ENCODE peak calls at places on chromosome 22, in eight cellular contexts. T, J, L, E, D, Z, X and G are unnamed samples.

GRCh38 chr22:18013436-18013835 is 10.9 kb downstream of the MICAL3 start:
- DNase-seq in X (no peak), Z (no peak), L (no peak), E (no peak), T (no peak), D (no peak), J (no peak), G (no peak)

GRCh38 chr22:28009272-28009827 is 90.3 kb upstream of the PITPNB start:
- DNase-seq in X (peak), T (peak), E (peak), D (peak), J (peak), L (peak), Z (peak), G (peak)

GRCh38 chr22:37545703-37546435 is 14.4 kb upstream of the CDC42EP1 start:
- DNase-seq in J (peak), Z (peak), E (peak), T (peak), X (peak), L (peak), D (peak), G (no peak)

GRCh38 chr22:36081023-36081431 is 52.4 kb upstream of the RBFOX2 start:
- DNase-seq in L (peak), T (no peak), J (peak), D (no peak), X (no peak), E (no peak), Z (no peak), G (no peak)

GRCh38 chr22:19820880-19821522 is 33.7 kb downstream of the GNB1L start:
- DNase-seq in L (peak), X (peak), D (no peak), T (no peak), E (no peak), Z (no peak), J (no peak), G (peak)

GRCh38 chr22:35839811-35840739 is 122.4 kb downstream of the APOL5 start:
- DNase-seq in D (peak), E (peak), T (peak), J (peak), X (peak), Z (peak), L (peak), G (no peak)

GRCh38 chr22:47043835-47044721 is 281.6 kb downstream of the TBC1D22A start:
- DNase-seq in D (peak), T (no peak), X (no peak), E (peak), J (no peak), Z (peak), L (peak), G (no peak)

GRCh38 chr22:28977481-28977971 is 84.1 kb downstream of the C22orf31 start:
- DNase-seq in X (no peak), L (no peak), D (no peak), Z (no peak), J (no peak), T (peak), E (no peak), G (no peak)

GRCh38 chr22:33076368-33076767 is 18.2 kb upstream of the SYN3 start:
- DNase-seq in E (no peak), D (no peak), L (no peak), J (no peak), Z (no peak), X (no peak), T (no peak), G (no peak)

GRCh38 chr22:24582111-24582814 is 10.6 kb downstream of the LRRC75B start:
- DNase-seq in Z (no peak), D (no peak), T (no peak), L (peak), E (no peak), J (no peak), X (no peak), G (no peak)

GRCh38 chr22:17637490-17638181 is 921 bp upstream of the BCL2L13 start:
- DNase-seq in E (no peak), L (no peak), X (no peak), T (no peak), Z (no peak), D (no peak), J (no peak), G (no peak)

GRCh38 chr22:22866381-22867111 is 21.1 kb upstream of the IGLL5 start:
- DNase-seq in E (no peak), J (no peak), D (no peak), L (no peak), Z (no peak), T (no peak), X (no peak), G (no peak)

GRCh38 chr22:19717691-19718254 is 3.5 kb downstream of the SEPTIN5 start:
- DNase-seq in Z (peak), E (peak), D (peak), X (peak), T (peak), J (peak), L (peak), G (peak)

GRCh38 chr22:32237021-32237420 is 18.1 kb downstream of the SLC5A4 start:
- DNase-seq in X (no peak), E (no peak), T (no peak), D (no peak), J (no peak), Z (no peak), L (no peak), G (no peak)

GRCh38 chr22:20013382-20013871 is 3.2 kb downstream of the ARVCF start:
- DNase-seq in D (peak), X (peak), Z (peak), L (peak), E (peak), J (no peak), T (peak), G (peak)

GRCh38 chr22:42817556-42817955 is 39.5 kb downstream of the ARFGAP3 start:
- DNase-seq in X (no peak), J (no peak), D (no peak), Z (no peak), L (no peak), T (no peak), E (no peak), G (no peak)

GRCh38 chr22:42816339-42816738 is 40.7 kb downstream of the ARFGAP3 start:
- DNase-seq in T (no peak), D (no peak), X (no peak), J (no peak), Z (no peak), E (no peak), L (no peak), G (no peak)

GRCh38 chr22:42821386-42821785 is 35.7 kb downstream of the ARFGAP3 start:
- DNase-seq in X (no peak), Z (no peak), L (no peak), D (no peak), E (no peak), T (no peak), J (no peak), G (no peak)

GRCh38 chr22:42819412-42820069 is 37.5 kb downstream of the ARFGAP3 start:
- DNase-seq in D (no peak), Z (no peak), X (no peak), J (no peak), T (no peak), E (no peak), L (no peak), G (no peak)

DNA sequence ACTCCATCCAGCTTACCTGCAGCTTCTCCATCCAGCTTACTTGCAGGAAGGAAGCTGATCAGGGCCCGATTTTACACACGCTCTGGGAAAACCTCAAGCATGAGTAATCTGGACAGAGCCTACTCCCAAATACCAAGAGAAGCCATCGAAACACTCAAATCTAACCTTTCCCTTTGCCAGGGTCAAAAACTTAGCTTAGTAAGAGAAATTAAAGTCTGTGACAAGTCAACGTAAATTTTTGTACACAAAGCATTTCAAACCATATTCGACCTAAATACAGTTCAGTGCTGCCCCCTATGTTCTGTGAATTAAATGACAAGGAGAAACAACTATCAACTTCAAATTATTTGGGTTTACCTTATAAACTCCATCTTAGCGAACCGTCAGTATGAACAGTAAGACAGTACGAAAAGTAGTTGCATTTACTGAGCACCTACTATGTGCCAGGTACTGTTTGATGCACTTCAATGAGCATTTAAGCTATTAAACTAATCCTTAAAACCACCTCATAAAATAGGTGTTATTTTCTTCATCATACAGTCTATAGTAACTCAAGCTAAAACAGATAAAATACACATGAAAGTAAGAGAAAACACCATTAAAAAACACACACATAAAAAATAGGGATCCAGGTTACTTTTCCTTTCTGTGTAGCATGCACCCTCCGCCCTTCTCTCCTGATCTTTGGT is 36.9 kb downstream of the ARFGAP3 start:
- DNase-seq in Z (no peak), X (no peak), J (no peak), D (peak), T (no peak), E (no peak), L (no peak), G (no peak)
- TF ChIP-seq CTCF in Z (peak), X (peak), J (no peak), D (no peak), T (peak), E (peak), L (no peak), G (no peak)

GRCh38 chr22:50516891-50517290 is 8.5 kb downstream of the SCO2 start:
- DNase-seq in J (no peak), L (no peak), D (no peak), Z (no peak), T (no peak), E (no peak), X (no peak), G (no peak)
- TF ChIP-seq CTCF in J (no peak), L (no peak), D (no peak), Z (no peak), T (no peak), E (no peak), X (no peak), G (no peak)

DNA sequence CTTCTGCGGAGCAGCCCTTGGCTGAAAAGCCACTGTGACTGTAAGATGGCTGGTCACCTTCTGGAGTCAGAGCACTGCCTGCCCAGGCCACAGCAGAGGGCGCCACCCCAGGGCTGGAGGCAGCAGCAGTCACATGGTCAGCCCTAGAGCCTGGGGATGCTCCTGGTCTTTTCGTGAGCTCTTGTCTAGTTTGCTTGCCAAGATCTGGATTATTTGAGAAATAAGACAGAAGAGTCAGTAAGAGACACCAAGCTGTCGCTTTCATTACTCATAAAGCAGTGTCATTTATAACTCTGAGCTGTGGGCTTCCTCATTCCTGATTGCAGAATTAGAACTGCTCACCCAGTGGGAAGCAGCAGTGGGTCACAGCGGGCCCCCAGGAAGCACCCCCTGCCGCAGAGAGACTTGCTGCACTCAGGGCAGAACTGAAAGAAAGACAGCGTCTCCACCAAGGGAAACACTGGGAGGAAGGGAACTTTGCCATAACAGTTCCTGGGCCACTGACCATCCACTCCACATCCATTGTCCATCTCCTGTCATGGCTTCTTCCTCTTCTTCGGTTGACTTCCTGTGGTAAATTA is 56.7 kb downstream of the PPP6R2 start:
- DNase-seq in T (peak), E (peak), X (no peak), Z (peak), J (no peak), D (peak), L (no peak), G (no peak)
- TF ChIP-seq CTCF in T (no peak), E (peak), X (peak), Z (peak), J (no peak), D (no peak), L (no peak), G (no peak)

DNA sequence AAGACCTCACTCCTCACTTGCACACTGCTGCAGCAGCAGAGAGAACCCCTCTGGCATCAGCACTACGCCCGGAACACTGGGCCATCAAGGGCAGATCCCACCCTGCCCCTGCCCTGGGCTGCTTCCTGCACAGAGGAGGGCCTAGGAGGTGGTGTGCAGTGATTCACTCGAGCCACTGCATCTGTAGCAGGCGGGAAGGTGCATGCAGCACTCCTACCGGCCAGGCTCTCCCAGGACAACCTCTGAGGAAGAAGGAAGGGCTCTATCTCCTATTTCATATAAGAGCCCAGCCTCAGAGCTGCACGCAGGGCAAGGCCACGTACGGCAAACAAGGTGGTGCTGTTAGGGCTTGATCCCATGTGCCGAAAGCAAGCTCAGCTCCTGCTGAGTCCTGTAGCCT is 14.2 kb downstream of the RANGAP1 start:
- DNase-seq in L (no peak), Z (no peak), T (no peak), J (no peak), X (no peak), D (no peak), E (no peak), G (no peak)
- TF ChIP-seq CTCF in L (no peak), Z (no peak), T (no peak), J (no peak), X (no peak), D (no peak), E (no peak), G (no peak)

GRCh38 chr22:26890870-26891269 is 233.5 kb downstream of the MIAT start:
- DNase-seq in T (peak), D (no peak), J (no peak), Z (no peak), X (no peak), E (no peak), L (no peak), G (no peak)
- TF ChIP-seq CTCF in T (no peak), D (no peak), J (no peak), Z (no peak), X (no peak), E (no peak), L (no peak), G (no peak)

DNA sequence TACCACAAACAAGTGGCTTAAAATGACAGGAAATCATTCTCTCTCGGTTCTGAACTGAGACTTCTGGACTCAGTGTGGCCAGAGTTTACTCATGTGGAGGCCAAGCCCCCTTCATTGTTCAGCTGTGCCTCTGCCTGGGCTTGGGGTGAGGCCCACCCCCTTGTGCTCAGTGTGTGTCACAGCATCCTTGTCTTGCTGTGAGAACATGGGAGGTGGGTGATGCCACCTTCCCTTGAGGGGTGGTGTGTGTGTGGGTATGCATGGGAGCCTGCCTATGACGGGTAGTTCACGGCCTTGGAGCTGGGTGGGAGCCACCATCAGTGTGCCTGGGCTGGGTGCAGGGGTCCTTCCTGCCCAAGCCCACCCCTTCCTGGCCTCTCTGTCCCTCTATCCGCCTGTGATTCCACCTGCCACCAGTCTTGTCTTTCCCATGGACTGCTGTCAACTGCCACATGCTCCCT is 101.7 kb downstream of the MORC2 start:
- DNase-seq in T (no peak), D (no peak), J (no peak), X (no peak), E (no peak), Z (no peak), L (peak), G (no peak)
- TF ChIP-seq CTCF in T (no peak), D (no peak), J (no peak), X (no peak), E (no peak), Z (no peak), L (no peak), G (no peak)

DNA sequence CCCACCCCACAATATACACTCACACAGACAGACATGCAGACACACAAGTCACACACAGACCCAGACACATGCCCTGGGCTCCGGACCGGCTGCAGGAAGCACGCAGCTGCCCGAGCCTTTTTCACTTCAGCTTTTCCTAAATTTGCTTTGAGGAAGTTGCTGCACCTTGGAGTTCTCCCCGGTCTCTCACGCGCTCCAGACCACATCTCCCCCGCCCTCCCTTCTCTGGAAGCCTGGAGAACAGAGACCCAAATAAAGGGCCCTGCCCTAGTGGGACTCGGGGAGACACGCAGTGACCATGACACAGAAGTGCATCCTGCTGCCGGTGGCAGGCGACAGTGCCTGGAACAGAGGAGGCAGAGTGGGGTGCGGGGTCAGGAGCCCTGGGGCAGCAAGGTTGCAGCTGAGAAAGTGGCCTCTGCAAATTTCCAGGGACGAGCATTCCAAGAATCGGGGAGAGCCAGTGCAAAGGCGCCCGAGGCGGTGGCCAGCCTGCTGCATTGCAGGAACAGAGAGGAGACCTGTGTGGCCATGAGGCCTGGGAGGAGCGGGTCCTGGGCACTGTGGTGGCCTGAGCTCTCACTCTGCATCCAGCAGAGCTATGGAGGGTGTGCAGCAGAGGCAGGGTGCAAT is 19.1 kb downstream of the RPL3 start:
- DNase-seq in D (no peak), J (peak), X (no peak), L (no peak), E (peak), Z (peak), T (no peak), G (no peak)
- TF ChIP-seq CTCF in D (no peak), J (no peak), X (no peak), L (no peak), E (no peak), Z (peak), T (no peak), G (no peak)

GRCh38 chr22:31150615-31151014 is 9.4 kb upstream of the RNF185 start:
- DNase-seq in X (no peak), L (no peak), J (no peak), Z (no peak), T (peak), E (no peak), D (no peak), G (no peak)
- TF ChIP-seq CTCF in X (peak), L (no peak), J (no peak), Z (no peak), T (peak), E (peak), D (no peak), G (no peak)